ENCODE peak calls at places on chromosome 9, in ten cellular contexts. T is sigmoid colon, H is tibial nerve, U is ovary, Z is HepG2, P is A549, R is K562, J is stomach, D is transverse colon, A is H1. G is an unnamed sample. For H3K4me1, the result is how much of the 10 kb centered on the place peaks cover.

GRCh38 chr9:15935661-15936315 is 382.9 kb downstream of the CCDC171 start:
- DNase-seq in T (no peak), H (no peak), U (no peak), Z (no peak), P (no peak), R (no peak), J (no peak), D (no peak), A (no peak), G (no peak)

GRCh38 chr9:120841930-120842684 is 615 bp downstream of the PSMD5 start:
- DNase-seq in T (no peak), H (no peak), U (no peak), Z (no peak), P (peak), R (no peak), J (no peak), D (peak), A (no peak), G (peak)

GRCh38 chr9:123389698-123390097 is 33.7 kb downstream of the CRB2 start:
- DNase-seq in T (no peak), H (no peak), U (no peak), Z (no peak), P (no peak), R (no peak), J (no peak), D (no peak), A (no peak), G (no peak)

GRCh38 chr9:34370970-34371880 is 5.5 kb downstream of the MYORG start:
- DNase-seq in T (no peak), H (no peak), U (no peak), Z (no peak), P (no peak), R (no peak), J (no peak), D (no peak), A (no peak), G (no peak)

GRCh38 chr9:91192379-91192775 is 169.3 kb downstream of the AUH start:
- DNase-seq in T (no peak), H (no peak), U (peak), Z (peak), P (no peak), R (no peak), J (no peak), D (no peak), A (peak), G (no peak)

GRCh38 chr9:101702257-101702656 is 36.2 kb downstream of the GRIN3A start:
- DNase-seq in T (no peak), H (no peak), U (no peak), Z (no peak), P (no peak), R (no peak), J (no peak), D (no peak), A (no peak), G (no peak)

GRCh38 chr9:23005061-23005690 is 558.6 kb downstream of the DMRTA1 start:
- DNase-seq in T (no peak), H (no peak), U (no peak), Z (no peak), P (no peak), R (no peak), J (no peak), D (no peak), A (no peak), G (no peak)

GRCh38 chr9:20753761-20754160 is 69.7 kb downstream of the FOCAD start:
- DNase-seq in T (no peak), H (no peak), U (no peak), Z (no peak), P (no peak), R (no peak), J (no peak), D (no peak), A (no peak), G (no peak)

GRCh38 chr9:89778100-89779085 is 173.6 kb downstream of the GADD45G start:
- DNase-seq in T (no peak), H (no peak), U (no peak), Z (peak), P (no peak), R (no peak), J (no peak), D (no peak), A (no peak), G (peak)

GRCh38 chr9:18820566-18821095 is 212.4 kb downstream of the SAXO1 start:
- DNase-seq in T (no peak), H (no peak), U (no peak), Z (no peak), P (no peak), R (no peak), J (no peak), D (no peak), A (no peak), G (no peak)

GRCh38 chr9:114247086-114247485 is 75.8 kb upstream of the ORM1 start:
- DNase-seq in T (no peak), H (no peak), U (no peak), Z (no peak), P (no peak), R (no peak), J (no peak), D (no peak), A (no peak), G (no peak)

GRCh38 chr9:20985851-20986600 is 45.4 kb downstream of the HACD4 start:
- DNase-seq in T (no peak), H (no peak), U (no peak), Z (no peak), P (no peak), R (no peak), J (no peak), D (no peak), A (no peak), G (no peak)

GRCh38 chr9:33765411-33765810 is 29.9 kb upstream of the PRSS3 start:
- DNase-seq in T (no peak), H (no peak), U (no peak), Z (no peak), P (no peak), R (no peak), J (no peak), D (no peak), A (no peak), G (no peak)

GRCh38 chr9:34387239-34387638 is 10.5 kb upstream of the MYORG start:
- DNase-seq in T (no peak), H (no peak), U (no peak), Z (no peak), P (no peak), R (no peak), J (no peak), D (no peak), A (no peak), G (peak)

GRCh38 chr9:19119241-19119640 is 8.1 kb downstream of the PLIN2 start:
- DNase-seq in T (no peak), H (no peak), U (no peak), Z (no peak), P (no peak), R (no peak), J (no peak), D (no peak), A (no peak), G (peak)

GRCh38 chr9:111991179-111991578 is 94.6 kb downstream of the UGCG start:
- DNase-seq in T (no peak), H (no peak), U (no peak), Z (no peak), P (no peak), R (no peak), J (no peak), D (no peak), A (no peak), G (no peak)

GRCh38 chr9:752681-753200 is 88.8 kb upstream of the DMRT1 start:
- DNase-seq in T (peak), H (no peak), U (no peak), Z (no peak), P (no peak), R (no peak), J (no peak), D (no peak), A (no peak), G (no peak)

GRCh38 chr9:81032831-81033230 is 656.5 kb downstream of the TLE1 start:
- DNase-seq in T (no peak), H (no peak), U (no peak), Z (no peak), P (no peak), R (no peak), J (no peak), D (no peak), A (no peak), G (no peak)

DNA sequence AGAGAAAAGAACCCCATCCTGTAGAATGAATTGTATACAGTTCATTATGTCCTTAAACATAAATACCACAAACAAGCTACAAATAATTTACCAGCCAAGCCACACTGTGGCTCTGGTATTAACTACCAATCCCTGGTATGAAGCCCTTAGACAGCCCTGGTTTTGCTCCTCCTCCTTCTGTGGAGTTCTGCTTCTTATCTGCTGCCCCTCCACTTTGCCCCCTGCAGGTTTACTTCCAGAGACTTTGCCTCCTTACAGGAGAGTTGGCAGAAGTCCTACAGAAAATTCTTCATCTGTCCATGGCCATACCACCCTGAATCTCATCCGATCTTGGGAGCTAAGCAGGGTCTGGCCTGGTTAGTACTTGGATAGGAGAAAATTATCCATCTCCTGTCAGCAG is 219.8 kb downstream of the ACTL7B start:
- DNase-seq in T (no peak), H (no peak), U (no peak), Z (no peak), P (no peak), R (no peak), J (no peak), D (no peak), A (no peak), G (no peak)
- TF ChIP-seq EP300 in T (no peak), H (no peak), U (no peak), Z (no peak), P (no peak), R (no peak), J (no peak), D (no peak), A (no peak), G (no peak)

DNA sequence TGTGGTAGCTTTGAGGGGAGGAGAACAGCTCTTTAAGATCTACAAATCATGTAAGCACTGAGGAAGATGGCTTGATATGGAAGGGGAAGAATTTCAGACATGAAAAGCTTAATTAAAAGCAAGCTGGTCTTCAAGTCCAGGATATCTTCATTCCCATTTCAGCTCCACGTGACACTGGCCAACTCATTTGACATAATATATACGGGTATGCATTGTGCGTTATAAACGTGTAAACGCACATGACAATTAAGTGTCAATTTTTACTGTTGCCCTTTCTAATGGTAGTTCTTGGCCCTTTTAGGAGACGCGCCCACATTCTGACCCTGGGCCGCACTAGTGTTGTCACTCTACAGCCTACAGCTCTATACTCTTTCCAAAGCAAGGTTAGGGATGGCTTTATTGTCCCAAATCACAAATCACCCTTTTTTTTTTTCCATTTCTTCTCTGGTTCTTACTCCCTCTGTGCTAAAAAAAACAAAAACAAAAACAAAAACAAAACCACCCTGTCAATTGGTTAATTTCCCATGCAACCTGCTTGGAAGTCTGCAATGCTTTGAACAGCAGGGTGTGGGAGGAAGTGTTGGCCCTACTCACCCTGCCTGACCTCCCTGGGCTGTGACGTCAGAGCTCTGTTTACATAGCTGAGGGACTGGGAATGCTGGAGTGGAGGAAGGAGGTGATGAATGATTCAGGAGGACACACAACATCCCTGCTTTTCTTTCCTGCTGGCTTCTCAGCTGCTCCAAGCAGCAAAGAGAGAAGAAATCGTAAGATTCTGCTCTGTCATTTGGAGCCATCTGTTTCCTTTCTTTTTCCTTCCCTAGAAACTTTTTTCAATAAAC is 19.3 kb downstream of the RFK start:
- DNase-seq in T (peak), H (peak), U (peak), Z (peak), P (peak), R (no peak), J (peak), D (peak), A (no peak), G (no peak)
- TF ChIP-seq POLR2A in T (no peak), H (no peak), U (no peak), Z (no peak), P (no peak), R (no peak), J (no peak), D (peak), A (no peak), G (no peak)

GRCh38 chr9:127907867-127908659 is 8.7 kb upstream of the ST6GALNAC6 start:
- DNase-seq in T (no peak), H (no peak), U (no peak), Z (no peak), P (no peak), R (no peak), J (no peak), D (peak), A (no peak), G (no peak)

GRCh38 chr9:127905788-127906191 is 6.4 kb upstream of the ST6GALNAC6 start:
- DNase-seq in T (no peak), H (no peak), U (no peak), Z (no peak), P (no peak), R (no peak), J (no peak), D (peak), A (no peak), G (no peak)

GRCh38 chr9:127904518-127904887 is 5.1 kb upstream of the ST6GALNAC6 start:
- DNase-seq in T (peak), H (no peak), U (peak), Z (peak), P (no peak), R (no peak), J (no peak), D (no peak), A (peak), G (no peak)

GRCh38 chr9:127904888-127905728 is 5.7 kb upstream of the ST6GALNAC6 start:
- DNase-seq in T (no peak), H (no peak), U (no peak), Z (no peak), P (no peak), R (no peak), J (no peak), D (peak), A (no peak), G (no peak)

DNA sequence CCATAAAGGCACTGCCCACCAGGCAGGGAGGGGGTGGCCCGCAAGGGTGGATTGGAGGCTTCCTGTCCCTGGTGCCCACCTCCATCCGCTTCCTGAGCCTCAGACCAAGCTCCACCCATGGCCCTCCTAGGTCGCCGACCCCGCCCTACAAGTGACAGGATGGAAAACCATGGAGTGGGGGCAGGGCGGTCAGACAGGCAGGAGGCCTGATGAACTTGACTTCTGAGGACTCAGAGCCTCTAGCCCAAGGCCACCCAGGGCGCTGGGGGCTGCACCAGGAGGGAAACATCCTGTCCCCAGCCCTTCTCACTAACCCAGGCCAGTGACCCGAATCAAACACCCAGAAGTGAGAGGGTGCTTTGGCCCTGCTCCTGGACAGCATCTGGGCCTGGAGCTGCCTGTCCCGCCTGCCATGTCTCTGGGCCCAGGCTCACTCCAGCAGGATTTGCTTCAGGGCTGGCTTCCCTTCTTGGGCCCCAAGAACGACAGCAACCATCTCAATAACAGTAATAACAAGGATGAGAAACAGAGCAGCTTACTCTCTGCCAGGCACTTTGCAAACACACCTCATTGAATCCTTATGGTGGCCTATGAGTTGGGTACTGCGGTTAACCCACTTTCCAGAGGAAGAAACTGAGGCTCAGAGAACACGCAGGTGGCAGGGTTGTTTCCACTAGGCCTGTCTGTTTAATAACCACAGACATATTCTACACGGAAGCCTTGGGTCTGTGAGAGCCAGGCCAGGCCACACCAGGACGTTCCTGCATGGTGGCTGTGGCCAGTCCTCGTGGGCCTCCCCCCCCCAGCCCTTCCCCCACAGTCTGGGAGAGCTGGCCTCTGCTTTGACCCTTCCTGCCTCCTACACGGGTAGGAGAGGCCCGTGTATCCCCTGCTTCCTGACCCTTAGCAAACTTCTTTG is 4.4 kb upstream of the ST6GALNAC6 start:
- DNase-seq in T (peak), H (peak), U (peak), Z (peak), P (no peak), R (peak), J (peak), D (peak), A (peak), G (peak)
- H3K4me1 ChIP-seq in T (under half), H (half or more), U (under half), Z (under half), P (under half), R (under half), J (half or more), D (half or more), A (under half), G (half or more)

GRCh38 chr9:137491735-137492432 is 32.8 kb upstream of the NSMF start:
- DNase-seq in T (no peak), H (no peak), U (no peak), Z (no peak), P (no peak), R (peak), J (no peak), D (no peak), A (no peak), G (no peak)

GRCh38 chr9:137492464-137493162 is 33.5 kb upstream of the NSMF start:
- DNase-seq in T (no peak), H (no peak), U (no peak), Z (no peak), P (peak), R (peak), J (no peak), D (peak), A (no peak), G (no peak)

GRCh38 chr9:137488330-137488653 is 29.2 kb upstream of the NSMF start:
- DNase-seq in T (peak), H (no peak), U (no peak), Z (no peak), P (no peak), R (no peak), J (no peak), D (peak), A (no peak), G (no peak)

GRCh38 chr9:137488906-137489305 is 29.8 kb upstream of the NSMF start:
- DNase-seq in T (no peak), H (no peak), U (no peak), Z (no peak), P (no peak), R (no peak), J (no peak), D (no peak), A (no peak), G (no peak)

DNA sequence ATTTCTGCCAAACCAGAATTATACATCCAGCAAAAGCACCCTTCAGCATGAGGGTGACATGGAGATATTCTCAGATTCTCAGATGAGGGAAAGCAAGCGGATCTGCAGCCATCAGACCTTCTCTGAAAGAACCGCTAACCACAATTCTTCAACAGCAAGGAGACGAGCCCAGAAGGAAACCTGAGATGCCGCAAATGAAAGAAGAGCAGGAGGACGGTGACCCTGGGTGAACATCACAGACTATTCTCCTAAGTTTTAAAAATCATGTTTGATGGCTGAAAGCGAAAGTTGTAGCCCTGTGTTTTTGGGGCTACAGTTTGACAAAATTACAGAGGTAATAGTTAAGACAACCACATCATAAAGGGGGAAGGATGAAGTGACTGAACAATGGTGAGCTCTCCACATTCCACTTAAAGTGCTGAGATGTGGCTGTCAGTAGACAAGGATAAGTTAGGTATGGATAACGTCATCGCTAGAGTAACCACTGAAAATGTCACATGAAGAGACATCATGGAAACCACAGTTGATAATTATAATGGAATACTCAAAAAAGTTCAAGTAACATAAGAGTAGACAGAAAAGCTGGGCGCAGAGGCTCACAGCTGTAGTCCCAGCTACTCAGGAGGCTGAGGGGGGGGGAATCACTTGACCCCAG is 31.5 kb upstream of the NSMF start:
- DNase-seq in T (no peak), H (no peak), U (no peak), Z (no peak), P (no peak), R (no peak), J (no peak), D (no peak), A (no peak), G (no peak)
- TF ChIP-seq EP300 in T (no peak), H (no peak), U (no peak), Z (no peak), P (no peak), R (no peak), J (no peak), D (no peak), A (no peak), G (no peak)

G was measured in suprapubic skin.